ENCODE peak calls at places on chromosome 4, in seven cellular contexts. One of them, this sample, is unnamed. For H3K4me1, the result is how much of the 10 kb centered on the place peaks cover.

GRCh38 chr4:122588453-122589238 is 32.2 kb downstream of the IL21 start:
- DNase-seq in upper lobe of left lung: no peak
- DNase-seq in breast epithelium: no peak
- DNase-seq in Peyer's patch: no peak
- DNase-seq in HCT116: no peak
- DNase-seq in esophagus squamous epithelium: no peak
- DNase-seq in IMR-90: peak
- DNase-seq in this sample: no peak

GRCh38 chr4:76830612-76831474 is 67.1 kb downstream of the SOWAHB start:
- DNase-seq in upper lobe of left lung: no peak
- DNase-seq in breast epithelium: no peak
- DNase-seq in Peyer's patch: peak
- DNase-seq in HCT116: peak
- DNase-seq in esophagus squamous epithelium: no peak
- DNase-seq in IMR-90: peak
- DNase-seq in this sample: peak

GRCh38 chr4:88456757-88457306 is at the start of gene HERC5:
- DNase-seq in upper lobe of left lung: peak
- DNase-seq in breast epithelium: peak
- DNase-seq in Peyer's patch: peak
- DNase-seq in HCT116: peak
- DNase-seq in esophagus squamous epithelium: peak
- DNase-seq in IMR-90: peak
- DNase-seq in this sample: peak

GRCh38 chr4:1868293-1868692 is 2.9 kb upstream of the NSD2 start:
- DNase-seq in upper lobe of left lung: no peak
- DNase-seq in breast epithelium: no peak
- DNase-seq in Peyer's patch: no peak
- DNase-seq in HCT116: no peak
- DNase-seq in esophagus squamous epithelium: no peak
- DNase-seq in IMR-90: no peak
- DNase-seq in this sample: no peak

GRCh38 chr4:30901781-30902479 is 181.8 kb downstream of the PCDH7 start:
- DNase-seq in upper lobe of left lung: no peak
- DNase-seq in breast epithelium: no peak
- DNase-seq in Peyer's patch: no peak
- DNase-seq in HCT116: peak
- DNase-seq in esophagus squamous epithelium: no peak
- DNase-seq in IMR-90: no peak
- DNase-seq in this sample: no peak

GRCh38 chr4:40196724-40197281 is at the start of gene RHOH:
- DNase-seq in upper lobe of left lung: no peak
- DNase-seq in breast epithelium: no peak
- DNase-seq in Peyer's patch: no peak
- DNase-seq in HCT116: no peak
- DNase-seq in esophagus squamous epithelium: no peak
- DNase-seq in IMR-90: no peak
- DNase-seq in this sample: no peak

GRCh38 chr4:154602404-154603020 is 9.9 kb downstream of the FGG start:
- DNase-seq in upper lobe of left lung: no peak
- DNase-seq in breast epithelium: no peak
- DNase-seq in Peyer's patch: no peak
- DNase-seq in HCT116: no peak
- DNase-seq in esophagus squamous epithelium: no peak
- DNase-seq in IMR-90: no peak
- DNase-seq in this sample: no peak

GRCh38 chr4:117225441-117225840 is 140.1 kb upstream of the TRAM1L1 start:
- DNase-seq in upper lobe of left lung: no peak
- DNase-seq in breast epithelium: no peak
- DNase-seq in Peyer's patch: no peak
- DNase-seq in HCT116: no peak
- DNase-seq in esophagus squamous epithelium: no peak
- DNase-seq in IMR-90: no peak
- DNase-seq in this sample: no peak

GRCh38 chr4:173845580-173845979 is 315.6 kb upstream of the HAND2 start:
- DNase-seq in upper lobe of left lung: no peak
- DNase-seq in breast epithelium: no peak
- DNase-seq in Peyer's patch: no peak
- DNase-seq in HCT116: no peak
- DNase-seq in esophagus squamous epithelium: no peak
- DNase-seq in IMR-90: no peak
- DNase-seq in this sample: no peak

GRCh38 chr4:8772499-8773123 is 99.0 kb downstream of the HMX1 start:
- DNase-seq in upper lobe of left lung: no peak
- DNase-seq in breast epithelium: no peak
- DNase-seq in Peyer's patch: no peak
- DNase-seq in HCT116: no peak
- DNase-seq in esophagus squamous epithelium: no peak
- DNase-seq in IMR-90: no peak
- DNase-seq in this sample: no peak

GRCh38 chr4:57055873-57056272 is 54.3 kb downstream of the IGFBP7 start:
- DNase-seq in upper lobe of left lung: peak
- DNase-seq in breast epithelium: no peak
- DNase-seq in Peyer's patch: no peak
- DNase-seq in HCT116: no peak
- DNase-seq in esophagus squamous epithelium: no peak
- DNase-seq in IMR-90: no peak
- DNase-seq in this sample: peak

DNA sequence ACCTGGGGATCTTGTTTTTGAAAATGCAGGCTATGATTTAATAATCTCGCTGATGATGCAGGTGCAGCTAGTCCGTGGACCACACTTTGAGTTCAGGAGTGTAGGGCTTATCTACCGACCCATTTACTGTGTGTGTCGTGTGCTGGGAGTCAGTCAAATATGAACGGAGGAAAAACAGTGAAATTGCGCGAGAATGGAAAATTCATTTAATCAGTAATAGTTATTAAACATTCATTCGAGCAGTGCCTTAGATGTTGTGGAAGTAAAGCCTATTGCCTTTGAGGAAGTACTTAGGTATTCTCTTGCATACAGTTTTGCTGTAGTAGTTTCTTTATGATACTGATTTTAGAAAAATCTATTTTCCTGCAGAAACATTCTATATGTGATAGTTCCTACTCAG is 725 bp downstream of the RAB33B start:
- DNase-seq in upper lobe of left lung: no peak
- DNase-seq in breast epithelium: no peak
- DNase-seq in Peyer's patch: no peak
- DNase-seq in HCT116: no peak
- DNase-seq in esophagus squamous epithelium: no peak
- DNase-seq in IMR-90: no peak
- DNase-seq in this sample: no peak
- H3K4me1 ChIP-seq in upper lobe of left lung: under half
- H3K4me1 ChIP-seq in breast epithelium: under half
- H3K4me1 ChIP-seq in Peyer's patch: under half
- H3K4me1 ChIP-seq in HCT116: under half
- H3K4me1 ChIP-seq in esophagus squamous epithelium: under half
- H3K4me1 ChIP-seq in IMR-90: under half
- H3K4me1 ChIP-seq in this sample: under half

GRCh38 chr4:183987529-183987946 is 82.4 kb downstream of the STOX2 start:
- DNase-seq in upper lobe of left lung: peak
- DNase-seq in breast epithelium: peak
- DNase-seq in Peyer's patch: no peak
- DNase-seq in HCT116: peak
- DNase-seq in esophagus squamous epithelium: peak
- DNase-seq in IMR-90: peak
- DNase-seq in this sample: peak

GRCh38 chr4:183986645-183987528 is 81.8 kb downstream of the STOX2 start:
- DNase-seq in upper lobe of left lung: no peak
- DNase-seq in breast epithelium: no peak
- DNase-seq in Peyer's patch: no peak
- DNase-seq in HCT116: no peak
- DNase-seq in esophagus squamous epithelium: no peak
- DNase-seq in IMR-90: no peak
- DNase-seq in this sample: no peak

GRCh38 chr4:183988874-183989273 is 83.8 kb downstream of the STOX2 start:
- DNase-seq in upper lobe of left lung: peak
- DNase-seq in breast epithelium: no peak
- DNase-seq in Peyer's patch: no peak
- DNase-seq in HCT116: no peak
- DNase-seq in esophagus squamous epithelium: no peak
- DNase-seq in IMR-90: no peak
- DNase-seq in this sample: no peak

GRCh38 chr4:183989471-183989870 is 84.4 kb downstream of the STOX2 start:
- DNase-seq in upper lobe of left lung: no peak
- DNase-seq in breast epithelium: no peak
- DNase-seq in Peyer's patch: no peak
- DNase-seq in HCT116: no peak
- DNase-seq in esophagus squamous epithelium: no peak
- DNase-seq in IMR-90: peak
- DNase-seq in this sample: no peak

GRCh38 chr4:183987987-183988392 is 82.9 kb downstream of the STOX2 start:
- DNase-seq in upper lobe of left lung: peak
- DNase-seq in breast epithelium: peak
- DNase-seq in Peyer's patch: no peak
- DNase-seq in HCT116: peak
- DNase-seq in esophagus squamous epithelium: no peak
- DNase-seq in IMR-90: peak
- DNase-seq in this sample: peak
- TF ChIP-seq POLR2A in upper lobe of left lung: peak
- TF ChIP-seq POLR2A in breast epithelium: no peak
- TF ChIP-seq POLR2A in Peyer's patch: no peak
- TF ChIP-seq POLR2A in HCT116: peak
- TF ChIP-seq POLR2A in esophagus squamous epithelium: no peak
- TF ChIP-seq POLR2A in IMR-90: peak
- TF ChIP-seq POLR2A in this sample: peak

GRCh38 chr4:153522800-153523089 is 56.6 kb downstream of the TMEM131L start:
- DNase-seq in upper lobe of left lung: no peak
- DNase-seq in breast epithelium: no peak
- DNase-seq in Peyer's patch: no peak
- DNase-seq in HCT116: no peak
- DNase-seq in esophagus squamous epithelium: no peak
- DNase-seq in IMR-90: no peak
- DNase-seq in this sample: no peak
- H3K4me1 ChIP-seq in upper lobe of left lung: under half
- H3K4me1 ChIP-seq in breast epithelium: under half
- H3K4me1 ChIP-seq in Peyer's patch: under half
- H3K4me1 ChIP-seq in HCT116: under half
- H3K4me1 ChIP-seq in esophagus squamous epithelium: under half
- H3K4me1 ChIP-seq in IMR-90: under half
- H3K4me1 ChIP-seq in this sample: half or more

GRCh38 chr4:13705521-13706035 is 78.1 kb upstream of the BOD1L1 start:
- DNase-seq in upper lobe of left lung: no peak
- DNase-seq in breast epithelium: peak
- DNase-seq in Peyer's patch: peak
- DNase-seq in HCT116: no peak
- DNase-seq in esophagus squamous epithelium: peak
- DNase-seq in IMR-90: no peak
- DNase-seq in this sample: peak
- TF ChIP-seq POLR2A in upper lobe of left lung: no peak
- TF ChIP-seq POLR2A in breast epithelium: no peak
- TF ChIP-seq POLR2A in Peyer's patch: peak
- TF ChIP-seq POLR2A in HCT116: no peak
- TF ChIP-seq POLR2A in esophagus squamous epithelium: no peak
- TF ChIP-seq POLR2A in IMR-90: no peak
- TF ChIP-seq POLR2A in this sample: no peak

GRCh38 chr4:138222041-138222440 is 20.1 kb downstream of the SLC7A11 start:
- DNase-seq in upper lobe of left lung: no peak
- DNase-seq in breast epithelium: no peak
- DNase-seq in Peyer's patch: no peak
- DNase-seq in HCT116: no peak
- DNase-seq in esophagus squamous epithelium: no peak
- DNase-seq in IMR-90: peak
- DNase-seq in this sample: no peak
- H3K4me1 ChIP-seq in upper lobe of left lung: under half
- H3K4me1 ChIP-seq in breast epithelium: under half
- H3K4me1 ChIP-seq in Peyer's patch: under half
- H3K4me1 ChIP-seq in HCT116: under half
- H3K4me1 ChIP-seq in esophagus squamous epithelium: under half
- H3K4me1 ChIP-seq in IMR-90: under half
- H3K4me1 ChIP-seq in this sample: under half

GRCh38 chr4:3059896-3060295 is 14.4 kb downstream of the HTT-AS start:
- DNase-seq in upper lobe of left lung: no peak
- DNase-seq in breast epithelium: no peak
- DNase-seq in Peyer's patch: no peak
- DNase-seq in HCT116: no peak
- DNase-seq in esophagus squamous epithelium: no peak
- DNase-seq in IMR-90: no peak
- DNase-seq in this sample: no peak

GRCh38 chr4:3062466-3062865 is 11.9 kb downstream of the HTT-AS start:
- DNase-seq in upper lobe of left lung: no peak
- DNase-seq in breast epithelium: no peak
- DNase-seq in Peyer's patch: no peak
- DNase-seq in HCT116: no peak
- DNase-seq in esophagus squamous epithelium: no peak
- DNase-seq in IMR-90: peak
- DNase-seq in this sample: no peak

GRCh38 chr4:3054169-3054759 is 20.1 kb downstream of the HTT-AS start:
- DNase-seq in upper lobe of left lung: no peak
- DNase-seq in breast epithelium: no peak
- DNase-seq in Peyer's patch: no peak
- DNase-seq in HCT116: peak
- DNase-seq in esophagus squamous epithelium: no peak
- DNase-seq in IMR-90: no peak
- DNase-seq in this sample: no peak

GRCh38 chr4:3059090-3059428 is 15.3 kb downstream of the HTT-AS start:
- DNase-seq in upper lobe of left lung: no peak
- DNase-seq in breast epithelium: no peak
- DNase-seq in Peyer's patch: no peak
- DNase-seq in HCT116: no peak
- DNase-seq in esophagus squamous epithelium: no peak
- DNase-seq in IMR-90: no peak
- DNase-seq in this sample: no peak
- TF ChIP-seq POLR2A in upper lobe of left lung: no peak
- TF ChIP-seq POLR2A in breast epithelium: no peak
- TF ChIP-seq POLR2A in Peyer's patch: no peak
- TF ChIP-seq POLR2A in HCT116: no peak
- TF ChIP-seq POLR2A in esophagus squamous epithelium: no peak
- TF ChIP-seq POLR2A in IMR-90: no peak
- TF ChIP-seq POLR2A in this sample: no peak